ENCODE peak calls at places on chromosomes 7 and 10, in ten cellular contexts. One of them, this sample, is unnamed.

GRCh38 chr7:40604601-40605438 is 470.0 kb downstream of the SUGCT start:
- DNase-seq in choroid plexus epithelial cell: peak
- DNase-seq in progenitor cell of endocrine pancreas: peak
- DNase-seq in fibroblast of mammary gland: peak
- DNase-seq in chondrocyte: no peak
- DNase-seq in left cardiac atrium: peak
- DNase-seq in NCI-H510A treated with DMSO at 0.1 percent for 48 hours: no peak
- DNase-seq in NCI-H2171 treated with DMSO at 0.1 percent for 48 hours: peak
- DNase-seq in activated gamma-delta T cell: no peak
- DNase-seq in MCF 10A: no peak
- DNase-seq in this sample: no peak

GRCh38 chr7:44082541-44083207 is 344 bp upstream of the POLM start:
- DNase-seq in choroid plexus epithelial cell: peak
- DNase-seq in progenitor cell of endocrine pancreas: peak
- DNase-seq in fibroblast of mammary gland: peak
- DNase-seq in chondrocyte: peak
- DNase-seq in left cardiac atrium: peak
- DNase-seq in NCI-H510A treated with DMSO at 0.1 percent for 48 hours: peak
- DNase-seq in NCI-H2171 treated with DMSO at 0.1 percent for 48 hours: peak
- DNase-seq in activated gamma-delta T cell: peak
- DNase-seq in MCF 10A: peak
- DNase-seq in this sample: peak

GRCh38 chr10:122286872-122287271 is 15.8 kb downstream of the BTBD16 start:
- DNase-seq in choroid plexus epithelial cell: peak
- DNase-seq in progenitor cell of endocrine pancreas: no peak
- DNase-seq in fibroblast of mammary gland: peak
- DNase-seq in chondrocyte: no peak
- DNase-seq in left cardiac atrium: peak
- DNase-seq in NCI-H510A treated with DMSO at 0.1 percent for 48 hours: no peak
- DNase-seq in NCI-H2171 treated with DMSO at 0.1 percent for 48 hours: peak
- DNase-seq in activated gamma-delta T cell: no peak
- DNase-seq in MCF 10A: peak
- DNase-seq in this sample: no peak

GRCh38 chr10:110115784-110116520 is 91.5 kb upstream of the MXI1 start:
- DNase-seq in choroid plexus epithelial cell: no peak
- DNase-seq in progenitor cell of endocrine pancreas: no peak
- DNase-seq in fibroblast of mammary gland: no peak
- DNase-seq in chondrocyte: no peak
- DNase-seq in left cardiac atrium: no peak
- DNase-seq in NCI-H510A treated with DMSO at 0.1 percent for 48 hours: no peak
- DNase-seq in NCI-H2171 treated with DMSO at 0.1 percent for 48 hours: no peak
- DNase-seq in activated gamma-delta T cell: no peak
- DNase-seq in MCF 10A: no peak
- DNase-seq in this sample: no peak

GRCh38 chr7:12965767-12966166 is 278.3 kb downstream of the ARL4A start:
- DNase-seq in choroid plexus epithelial cell: no peak
- DNase-seq in progenitor cell of endocrine pancreas: no peak
- DNase-seq in fibroblast of mammary gland: no peak
- DNase-seq in chondrocyte: no peak
- DNase-seq in left cardiac atrium: no peak
- DNase-seq in NCI-H510A treated with DMSO at 0.1 percent for 48 hours: peak
- DNase-seq in NCI-H2171 treated with DMSO at 0.1 percent for 48 hours: no peak
- DNase-seq in activated gamma-delta T cell: no peak
- DNase-seq in MCF 10A: peak
- DNase-seq in this sample: no peak

GRCh38 chr7:73704640-73705550 is 14.6 kb downstream of the STX1A start:
- DNase-seq in choroid plexus epithelial cell: peak
- DNase-seq in progenitor cell of endocrine pancreas: no peak
- DNase-seq in fibroblast of mammary gland: peak
- DNase-seq in chondrocyte: no peak
- DNase-seq in left cardiac atrium: no peak
- DNase-seq in NCI-H510A treated with DMSO at 0.1 percent for 48 hours: no peak
- DNase-seq in NCI-H2171 treated with DMSO at 0.1 percent for 48 hours: peak
- DNase-seq in activated gamma-delta T cell: no peak
- DNase-seq in MCF 10A: peak
- DNase-seq in this sample: no peak

GRCh38 chr10:8026349-8027259 is 27.9 kb upstream of the GATA3 start:
- DNase-seq in choroid plexus epithelial cell: no peak
- DNase-seq in progenitor cell of endocrine pancreas: no peak
- DNase-seq in fibroblast of mammary gland: no peak
- DNase-seq in chondrocyte: no peak
- DNase-seq in left cardiac atrium: no peak
- DNase-seq in NCI-H510A treated with DMSO at 0.1 percent for 48 hours: no peak
- DNase-seq in NCI-H2171 treated with DMSO at 0.1 percent for 48 hours: no peak
- DNase-seq in activated gamma-delta T cell: no peak
- DNase-seq in MCF 10A: no peak
- DNase-seq in this sample: no peak

GRCh38 chr10:69682955-69683474 is 53.0 kb downstream of the FAM241B start:
- DNase-seq in choroid plexus epithelial cell: no peak
- DNase-seq in progenitor cell of endocrine pancreas: no peak
- DNase-seq in fibroblast of mammary gland: no peak
- DNase-seq in chondrocyte: no peak
- DNase-seq in left cardiac atrium: no peak
- DNase-seq in NCI-H510A treated with DMSO at 0.1 percent for 48 hours: no peak
- DNase-seq in NCI-H2171 treated with DMSO at 0.1 percent for 48 hours: no peak
- DNase-seq in activated gamma-delta T cell: no peak
- DNase-seq in MCF 10A: no peak
- DNase-seq in this sample: no peak

GRCh38 chr7:127893547-127893946 is 137.7 kb downstream of the LRRC4 start:
- DNase-seq in choroid plexus epithelial cell: no peak
- DNase-seq in progenitor cell of endocrine pancreas: no peak
- DNase-seq in fibroblast of mammary gland: no peak
- DNase-seq in chondrocyte: no peak
- DNase-seq in left cardiac atrium: no peak
- DNase-seq in NCI-H510A treated with DMSO at 0.1 percent for 48 hours: no peak
- DNase-seq in NCI-H2171 treated with DMSO at 0.1 percent for 48 hours: no peak
- DNase-seq in activated gamma-delta T cell: no peak
- DNase-seq in MCF 10A: no peak
- DNase-seq in this sample: no peak

GRCh38 chr7:3092468-3092867 is 48.8 kb upstream of the CARD11 start:
- DNase-seq in choroid plexus epithelial cell: peak
- DNase-seq in progenitor cell of endocrine pancreas: no peak
- DNase-seq in fibroblast of mammary gland: no peak
- DNase-seq in chondrocyte: no peak
- DNase-seq in left cardiac atrium: peak
- DNase-seq in NCI-H510A treated with DMSO at 0.1 percent for 48 hours: no peak
- DNase-seq in NCI-H2171 treated with DMSO at 0.1 percent for 48 hours: no peak
- DNase-seq in activated gamma-delta T cell: peak
- DNase-seq in MCF 10A: no peak
- DNase-seq in this sample: no peak

GRCh38 chr7:293681-294439 is 3.9 kb downstream of the FOXL3 start:
- DNase-seq in choroid plexus epithelial cell: no peak
- DNase-seq in progenitor cell of endocrine pancreas: no peak
- DNase-seq in fibroblast of mammary gland: no peak
- DNase-seq in chondrocyte: no peak
- DNase-seq in left cardiac atrium: no peak
- DNase-seq in NCI-H510A treated with DMSO at 0.1 percent for 48 hours: no peak
- DNase-seq in NCI-H2171 treated with DMSO at 0.1 percent for 48 hours: no peak
- DNase-seq in activated gamma-delta T cell: no peak
- DNase-seq in MCF 10A: no peak
- DNase-seq in this sample: no peak

GRCh38 chr7:152336754-152337368 is 98.9 kb downstream of the KMT2C start:
- DNase-seq in choroid plexus epithelial cell: peak
- DNase-seq in progenitor cell of endocrine pancreas: no peak
- DNase-seq in fibroblast of mammary gland: peak
- DNase-seq in chondrocyte: no peak
- DNase-seq in left cardiac atrium: no peak
- DNase-seq in NCI-H510A treated with DMSO at 0.1 percent for 48 hours: peak
- DNase-seq in NCI-H2171 treated with DMSO at 0.1 percent for 48 hours: peak
- DNase-seq in activated gamma-delta T cell: no peak
- DNase-seq in MCF 10A: peak
- DNase-seq in this sample: no peak

GRCh38 chr7:158409816-158410330 is 177.8 kb downstream of the PTPRN2 start:
- DNase-seq in choroid plexus epithelial cell: no peak
- DNase-seq in progenitor cell of endocrine pancreas: no peak
- DNase-seq in fibroblast of mammary gland: no peak
- DNase-seq in chondrocyte: peak
- DNase-seq in left cardiac atrium: no peak
- DNase-seq in NCI-H510A treated with DMSO at 0.1 percent for 48 hours: no peak
- DNase-seq in NCI-H2171 treated with DMSO at 0.1 percent for 48 hours: no peak
- DNase-seq in activated gamma-delta T cell: no peak
- DNase-seq in MCF 10A: no peak
- DNase-seq in this sample: no peak

GRCh38 chr7:33157781-33158180 is 28.4 kb downstream of the BBS9 start:
- DNase-seq in choroid plexus epithelial cell: peak
- DNase-seq in progenitor cell of endocrine pancreas: no peak
- DNase-seq in fibroblast of mammary gland: peak
- DNase-seq in chondrocyte: no peak
- DNase-seq in left cardiac atrium: no peak
- DNase-seq in NCI-H510A treated with DMSO at 0.1 percent for 48 hours: no peak
- DNase-seq in NCI-H2171 treated with DMSO at 0.1 percent for 48 hours: no peak
- DNase-seq in activated gamma-delta T cell: no peak
- DNase-seq in MCF 10A: no peak
- DNase-seq in this sample: no peak

GRCh38 chr10:6056411-6057135 is 5.6 kb downstream of the IL2RA start:
- DNase-seq in choroid plexus epithelial cell: no peak
- DNase-seq in progenitor cell of endocrine pancreas: no peak
- DNase-seq in fibroblast of mammary gland: no peak
- DNase-seq in chondrocyte: no peak
- DNase-seq in left cardiac atrium: no peak
- DNase-seq in NCI-H510A treated with DMSO at 0.1 percent for 48 hours: no peak
- DNase-seq in NCI-H2171 treated with DMSO at 0.1 percent for 48 hours: no peak
- DNase-seq in activated gamma-delta T cell: no peak
- DNase-seq in MCF 10A: no peak
- DNase-seq in this sample: no peak

GRCh38 chr10:131430716-131431402 is 119.3 kb upstream of the TCERG1L start:
- DNase-seq in choroid plexus epithelial cell: no peak
- DNase-seq in progenitor cell of endocrine pancreas: no peak
- DNase-seq in fibroblast of mammary gland: no peak
- DNase-seq in chondrocyte: no peak
- DNase-seq in left cardiac atrium: no peak
- DNase-seq in NCI-H510A treated with DMSO at 0.1 percent for 48 hours: no peak
- DNase-seq in NCI-H2171 treated with DMSO at 0.1 percent for 48 hours: peak
- DNase-seq in activated gamma-delta T cell: no peak
- DNase-seq in MCF 10A: no peak
- DNase-seq in this sample: no peak

GRCh38 chr7:71364559-71364958 is 232.6 kb downstream of the GALNT17 start:
- DNase-seq in choroid plexus epithelial cell: peak
- DNase-seq in progenitor cell of endocrine pancreas: no peak
- DNase-seq in fibroblast of mammary gland: no peak
- DNase-seq in chondrocyte: no peak
- DNase-seq in left cardiac atrium: no peak
- DNase-seq in NCI-H510A treated with DMSO at 0.1 percent for 48 hours: no peak
- DNase-seq in NCI-H2171 treated with DMSO at 0.1 percent for 48 hours: no peak
- DNase-seq in activated gamma-delta T cell: no peak
- DNase-seq in MCF 10A: no peak
- DNase-seq in this sample: no peak